ENCODE peak calls at places on chromosomes 1 and 21, in six cellular contexts. One of them, this sample, is unnamed.

GRCh38 chr1:6180215-6180577 is at the start of gene CHD5:
- DNase-seq in GM23338: peak
- DNase-seq in H9: peak
- DNase-seq in aorta: no peak
- DNase-seq in amniotic stem cell: no peak
- DNase-seq in activated CD8-positive, alpha-beta T cell treated with anti-CD3 and anti-CD28 coated beads for 36 hours: peak
- DNase-seq in this sample: no peak

GRCh38 chr1:229252228-229252984 is 18.5 kb upstream of the RAB4A start:
- DNase-seq in GM23338: no peak
- DNase-seq in H9: no peak
- DNase-seq in aorta: no peak
- DNase-seq in amniotic stem cell: no peak
- DNase-seq in activated CD8-positive, alpha-beta T cell treated with anti-CD3 and anti-CD28 coated beads for 36 hours: no peak
- DNase-seq in this sample: no peak

GRCh38 chr1:196372896-196373536 is 235.2 kb downstream of the KCNT2 start:
- DNase-seq in GM23338: peak
- DNase-seq in H9: no peak
- DNase-seq in aorta: no peak
- DNase-seq in amniotic stem cell: no peak
- DNase-seq in activated CD8-positive, alpha-beta T cell treated with anti-CD3 and anti-CD28 coated beads for 36 hours: no peak
- DNase-seq in this sample: no peak

GRCh38 chr1:30407862-30408580 is 315.4 kb downstream of the MATN1 start:
- DNase-seq in GM23338: no peak
- DNase-seq in H9: peak
- DNase-seq in aorta: peak
- DNase-seq in amniotic stem cell: no peak
- DNase-seq in activated CD8-positive, alpha-beta T cell treated with anti-CD3 and anti-CD28 coated beads for 36 hours: no peak
- DNase-seq in this sample: no peak

GRCh38 chr1:115314111-115314510 is 23.9 kb downstream of the NGF start:
- DNase-seq in GM23338: no peak
- DNase-seq in H9: no peak
- DNase-seq in aorta: no peak
- DNase-seq in amniotic stem cell: no peak
- DNase-seq in activated CD8-positive, alpha-beta T cell treated with anti-CD3 and anti-CD28 coated beads for 36 hours: no peak
- DNase-seq in this sample: no peak

GRCh38 chr1:8281843-8282509 is 35.9 kb upstream of the SLC45A1 start:
- DNase-seq in GM23338: no peak
- DNase-seq in H9: no peak
- DNase-seq in aorta: peak
- DNase-seq in amniotic stem cell: no peak
- DNase-seq in activated CD8-positive, alpha-beta T cell treated with anti-CD3 and anti-CD28 coated beads for 36 hours: no peak
- DNase-seq in this sample: peak

GRCh38 chr1:51518033-51518729 is 885 bp downstream of the EPS15 start:
- DNase-seq in GM23338: peak
- DNase-seq in H9: peak
- DNase-seq in aorta: peak
- DNase-seq in amniotic stem cell: no peak
- DNase-seq in activated CD8-positive, alpha-beta T cell treated with anti-CD3 and anti-CD28 coated beads for 36 hours: peak
- DNase-seq in this sample: peak

GRCh38 chr21:41796476-41797080 is 29.7 kb upstream of the RIPK4 start:
- DNase-seq in GM23338: no peak
- DNase-seq in H9: no peak
- DNase-seq in aorta: no peak
- DNase-seq in amniotic stem cell: no peak
- DNase-seq in activated CD8-positive, alpha-beta T cell treated with anti-CD3 and anti-CD28 coated beads for 36 hours: no peak
- DNase-seq in this sample: no peak

GRCh38 chr1:204460346-204460745 is 34.3 kb downstream of the PIK3C2B start:
- DNase-seq in GM23338: no peak
- DNase-seq in H9: no peak
- DNase-seq in aorta: no peak
- DNase-seq in amniotic stem cell: no peak
- DNase-seq in activated CD8-positive, alpha-beta T cell treated with anti-CD3 and anti-CD28 coated beads for 36 hours: no peak
- DNase-seq in this sample: no peak

GRCh38 chr1:209844695-209845404 is 17.1 kb downstream of the UTP25 start:
- DNase-seq in GM23338: no peak
- DNase-seq in H9: no peak
- DNase-seq in aorta: no peak
- DNase-seq in amniotic stem cell: no peak
- DNase-seq in activated CD8-positive, alpha-beta T cell treated with anti-CD3 and anti-CD28 coated beads for 36 hours: no peak
- DNase-seq in this sample: no peak

GRCh38 chr1:184176058-184176457 is 124.5 kb downstream of the TSEN15 start:
- DNase-seq in GM23338: no peak
- DNase-seq in H9: no peak
- DNase-seq in aorta: no peak
- DNase-seq in amniotic stem cell: no peak
- DNase-seq in activated CD8-positive, alpha-beta T cell treated with anti-CD3 and anti-CD28 coated beads for 36 hours: no peak
- DNase-seq in this sample: no peak

GRCh38 chr1:246527402-246528088 is 20.5 kb upstream of the SMYD3 start:
- DNase-seq in GM23338: no peak
- DNase-seq in H9: no peak
- DNase-seq in aorta: no peak
- DNase-seq in amniotic stem cell: no peak
- DNase-seq in activated CD8-positive, alpha-beta T cell treated with anti-CD3 and anti-CD28 coated beads for 36 hours: peak
- DNase-seq in this sample: no peak

GRCh38 chr1:69824932-69825331 is 257.2 kb downstream of the LRRC7 start:
- DNase-seq in GM23338: no peak
- DNase-seq in H9: no peak
- DNase-seq in aorta: no peak
- DNase-seq in amniotic stem cell: no peak
- DNase-seq in activated CD8-positive, alpha-beta T cell treated with anti-CD3 and anti-CD28 coated beads for 36 hours: no peak
- DNase-seq in this sample: peak

GRCh38 chr1:224635356-224635755 is 19.2 kb downstream of the CNIH3 start:
- DNase-seq in GM23338: no peak
- DNase-seq in H9: no peak
- DNase-seq in aorta: no peak
- DNase-seq in amniotic stem cell: peak
- DNase-seq in activated CD8-positive, alpha-beta T cell treated with anti-CD3 and anti-CD28 coated beads for 36 hours: no peak
- DNase-seq in this sample: no peak

GRCh38 chr1:59698386-59698785 is 116.4 kb upstream of the HOOK1 start:
- DNase-seq in GM23338: no peak
- DNase-seq in H9: no peak
- DNase-seq in aorta: no peak
- DNase-seq in amniotic stem cell: no peak
- DNase-seq in activated CD8-positive, alpha-beta T cell treated with anti-CD3 and anti-CD28 coated beads for 36 hours: no peak
- DNase-seq in this sample: no peak

GRCh38 chr1:17559618-17560419 is 20.3 kb downstream of the ARHGEF10L start:
- DNase-seq in GM23338: no peak
- DNase-seq in H9: no peak
- DNase-seq in aorta: no peak
- DNase-seq in amniotic stem cell: no peak
- DNase-seq in activated CD8-positive, alpha-beta T cell treated with anti-CD3 and anti-CD28 coated beads for 36 hours: no peak
- DNase-seq in this sample: no peak

This sample was measured in left ventricle myocardium inferior.